ENCODE peak calls at places on chromosome 11, in four cellular contexts. N, A, W and J are unnamed samples.

GRCh38 chr11:64713031-64713780 is 9.8 kb downstream of the NRXN2 start:
- DNase-seq in W (no peak), A (peak; percentile 37), N (no peak), J (no peak)

GRCh38 chr11:63767415-63768231 is 952 bp downstream of the ZFTA start:
- DNase-seq in N (no peak), W (peak; percentile 73), A (peak; percentile 74), J (peak; percentile 78)

GRCh38 chr11:48055292-48056132 is 75.2 kb downstream of the PTPRJ start:
- DNase-seq in A (peak; percentile 47), W (peak; percentile 56), N (no peak), J (no peak)

GRCh38 chr11:123194308-123195181 is 503 bp downstream of the CLMP start:
- DNase-seq in A (peak; percentile 48), N (no peak), W (no peak), J (no peak)

GRCh38 chr11:120547871-120548681 is 36.5 kb downstream of the GRIK4 start:
- DNase-seq in A (peak; percentile 98), N (no peak), W (no peak), J (no peak)

GRCh38 chr11:35160248-35160820 is 21.4 kb downstream of the CD44 start:
- DNase-seq in N (no peak), A (no peak), W (peak; percentile 25), J (no peak)

GRCh38 chr11:63668396-63668795 is 2.8 kb downstream of the ATL3 start:
- DNase-seq in W (no peak), A (no peak), N (no peak), J (no peak)

GRCh38 chr11:23313001-23313400 is 452.7 kb upstream of the CCDC179 start:
- DNase-seq in A (no peak), N (no peak), W (no peak), J (no peak)

GRCh38 chr11:66568124-66568916 is at the start of gene CTSF:
- DNase-seq in W (peak; percentile 88), N (no peak), A (peak; percentile 49), J (no peak)

GRCh38 chr11:11770921-11771484 is 70.8 kb upstream of the USP47 start:
- DNase-seq in N (no peak), W (no peak), A (no peak), J (no peak)

GRCh38 chr11:119584193-119585037 is 144.6 kb downstream of the NECTIN1 start:
- DNase-seq in A (peak; percentile 63), N (no peak), W (peak; percentile 80), J (peak; percentile 79)

GRCh38 chr11:111355956-111356659 is 23.0 kb downstream of the POU2AF1 start:
- DNase-seq in A (no peak), W (no peak), N (no peak), J (no peak)

GRCh38 chr11:104333977-104334376 is 170.0 kb upstream of the PDGFD start:
- DNase-seq in A (no peak), W (peak; percentile 4), N (no peak), J (peak; percentile 53)

GRCh38 chr11:125933030-125933813 is 12.6 kb upstream of the VSIG10L2 start:
- DNase-seq in A (no peak), N (no peak), W (peak; percentile 44), J (peak; percentile 19)

GRCh38 chr11:135075740-135076139 is 663.7 kb upstream of the B3GAT1 start:
- DNase-seq in A (peak; percentile 5), W (peak; percentile 60), N (no peak), J (peak; percentile 81)

GRCh38 chr11:95968585-95968984 is 44.7 kb upstream of the MTMR2 start:
- DNase-seq in N (no peak), A (peak; percentile 12), W (peak; percentile 25), J (no peak)

GRCh38 chr11:127133061-127133460 is 132.5 kb upstream of the KIRREL3 start:
- DNase-seq in A (no peak), N (no peak), W (no peak), J (no peak)

GRCh38 chr11:71937826-71938225 is 9.0 kb downstream of the RNF121 start:
- DNase-seq in W (no peak), A (no peak), N (no peak), J (no peak)

GRCh38 chr11:72303179-72303578 is 59.2 kb upstream of the PHOX2A start:
- DNase-seq in W (no peak), N (no peak), A (no peak), J (no peak)

GRCh38 chr11:133896028-133896427 is 50.7 kb upstream of the SPATA19 start:
- DNase-seq in A (no peak), N (no peak), W (no peak), J (peak; percentile 38)

GRCh38 chr11:11975201-11976092 is 33.0 kb downstream of the DKK3 start:
- DNase-seq in N (no peak), A (no peak), W (no peak), J (peak; percentile 39)

GRCh38 chr11:45290586-45290985 is 4.4 kb upstream of the SYT13 start:
- DNase-seq in W (no peak), N (no peak), A (no peak), J (no peak)

GRCh38 chr11:95699631-95700470 is 89.7 kb downstream of the FAM76B start:
- DNase-seq in W (no peak), A (peak; percentile 49), N (no peak), J (no peak)

GRCh38 chr11:130462931-130463330 is 14.5 kb downstream of the ADAMTS15 start:
- DNase-seq in W (no peak), A (no peak), N (no peak), J (no peak)

GRCh38 chr11:126328001-126328390 is 24.1 kb downstream of the DCPS start:
- DNase-seq in A (no peak), N (no peak), W (no peak), J (no peak)

GRCh38 chr11:19301336-19301735 is 60.6 kb upstream of the E2F8 start:
- DNase-seq in W (no peak), N (no peak), A (no peak), J (no peak)

GRCh38 chr11:32225491-32226285 is 134.8 kb downstream of the RCN1 start:
- DNase-seq in A (no peak), W (no peak), N (no peak), J (no peak)

GRCh38 chr11:60875366-60875720 is 8.0 kb downstream of the ZP1 start:
- DNase-seq in N (no peak), W (no peak), A (no peak), J (no peak)

GRCh38 chr11:65391007-65391406 is 4.6 kb downstream of the FRMD8 start:
- DNase-seq in N (no peak), A (peak; percentile 37), W (no peak), J (no peak)

GRCh38 chr11:1381793-1382425 is 7.8 kb upstream of the BRSK2 start:
- DNase-seq in A (no peak), W (no peak), N (no peak), J (no peak)

DNA sequence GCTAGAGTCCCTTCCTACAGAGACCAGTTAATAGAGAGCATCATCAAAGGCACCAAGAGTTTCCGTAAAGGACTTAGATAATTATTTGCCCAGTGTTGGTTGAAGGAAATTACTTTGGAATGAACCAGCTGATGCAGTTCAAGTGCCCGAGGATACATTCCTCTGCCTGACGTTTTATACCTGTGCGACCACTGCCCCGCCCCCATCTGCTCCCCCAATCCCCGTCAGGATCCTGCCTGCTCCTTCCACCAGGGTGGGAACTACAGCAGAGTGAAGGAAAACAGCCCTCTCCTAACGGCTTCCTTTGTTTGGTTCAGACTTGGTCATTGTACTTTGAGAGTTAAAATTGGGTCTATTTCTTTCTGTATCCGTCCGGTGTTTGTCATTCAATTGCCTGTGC is 761.5 kb downstream of the NTM start:
- DNase-seq in A (no peak), W (no peak), N (no peak), J (no peak)
- TF ChIP-seq CHD1 in A (no peak), W (no peak), N (no peak), J (no peak)

GRCh38 chr11:121608545-121609098 is 155.9 kb upstream of the SORL1-AS1 start:
- DNase-seq in A (no peak), N (no peak), W (no peak), J (no peak)

GRCh38 chr11:121604152-121604551 is 151.4 kb upstream of the SORL1-AS1 start:
- DNase-seq in N (no peak), A (no peak), W (no peak), J (no peak)

GRCh38 chr11:121606354-121606753 is 153.6 kb upstream of the SORL1-AS1 start:
- DNase-seq in W (no peak), N (no peak), A (peak; percentile 23), J (no peak)

DNA sequence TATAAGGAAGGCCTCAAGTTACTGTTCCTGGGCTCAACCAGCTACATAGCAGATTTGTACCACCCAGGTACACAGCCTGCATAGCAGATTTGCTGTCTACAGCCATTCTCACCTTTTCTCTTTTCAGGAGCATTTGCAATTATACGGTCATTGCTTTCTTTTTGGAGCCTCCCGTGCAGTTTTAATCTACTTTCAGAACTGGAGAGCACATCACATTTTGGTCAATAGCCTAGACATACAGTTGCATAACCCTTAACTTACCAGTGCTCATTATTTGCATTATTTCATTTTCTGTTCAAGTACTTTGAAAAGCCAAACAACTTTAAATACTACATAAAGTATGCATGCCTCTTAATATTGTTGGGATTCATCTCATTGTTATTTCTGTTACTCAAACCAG is 150.5 kb upstream of the SORL1-AS1 start:
- DNase-seq in A (no peak), W (no peak), N (no peak), J (no peak)
- TF ChIP-seq CEBPB in A (no peak), W (no peak), N (no peak), J (no peak)

GRCh38 chr11:109241988-109242387 is 180.0 kb upstream of the C11orf87 start:
- DNase-seq in N (no peak), W (no peak), A (no peak), J (no peak)

GRCh38 chr11:109249597-109249996 is 172.4 kb upstream of the C11orf87 start:
- DNase-seq in W (no peak), A (no peak), N (no peak), J (no peak)

GRCh38 chr11:109251230-109251629 is 170.8 kb upstream of the C11orf87 start:
- DNase-seq in W (no peak), A (no peak), N (no peak), J (no peak)

GRCh38 chr11:109247071-109247470 is 174.9 kb upstream of the C11orf87 start:
- DNase-seq in N (no peak), A (peak; percentile 43), W (no peak), J (no peak)
- TF ChIP-seq CHD1 in N (no peak), A (no peak), W (no peak), J (no peak)

DNA sequence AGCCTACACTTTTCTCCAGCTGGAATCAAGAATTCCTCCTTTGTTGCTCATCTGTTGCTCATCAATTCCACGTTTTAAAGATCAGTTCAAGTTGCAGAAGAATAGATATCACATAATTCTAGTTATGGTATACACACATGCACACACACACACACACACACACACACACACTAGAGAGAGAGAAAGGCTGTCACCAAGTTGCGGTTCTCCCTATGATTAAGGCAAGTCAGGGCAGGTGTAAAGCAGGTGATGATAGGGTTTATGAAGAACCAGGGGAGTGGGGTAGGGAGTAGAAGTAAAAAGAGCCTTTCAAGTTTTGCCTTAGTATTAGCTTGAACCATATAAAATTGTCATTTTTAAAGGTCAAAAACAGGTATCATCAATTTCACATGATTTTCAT is 31.7 kb upstream of the TMPRSS4 start:
- DNase-seq in A (no peak), N (no peak), W (no peak), J (no peak)
- TF ChIP-seq CEBPB in A (no peak), N (no peak), W (no peak), J (no peak)